ENCODE peak calls at places on chromosomes 11 and 22, in six cellular contexts. U, Q, R, A, S and J are unnamed samples.
A peak's percentile ranks its signal among the peaks of the same experiment; 100 is the strongest.

GRCh38 chr11:121499405-121499804 is 46.6 kb upstream of the SORL1-AS1 start:
- DNase-seq in A (no peak), R (no peak), S (no peak), U (no peak), Q (no peak), J (no peak)

GRCh38 chr22:50641696-50642607 is 14.0 kb upstream of the ARSA start:
- DNase-seq in S (no peak), Q (no peak), A (no peak), R (peak; percentile 48), U (peak; percentile 19), J (peak; percentile 60)

GRCh38 chr11:128848815-128849455 is 18.2 kb downstream of the KCNJ1 start:
- DNase-seq in R (no peak), U (peak; percentile 69), Q (no peak), S (no peak), A (no peak), J (no peak)

GRCh38 chr22:19984201-19984753 is 32.3 kb downstream of the ARVCF start:
- DNase-seq in A (no peak), R (no peak), Q (peak; percentile 59), S (peak; percentile 64), U (no peak), J (no peak)

GRCh38 chr11:78255919-78256318 is 67.2 kb downstream of the USP35 start:
- DNase-seq in U (no peak), R (no peak), A (no peak), S (no peak), Q (no peak), J (no peak)

GRCh38 chr22:29451863-29452262 is 13.5 kb downstream of the RFPL1 start:
- DNase-seq in S (no peak), R (no peak), A (no peak), Q (no peak), U (no peak), J (no peak)

GRCh38 chr22:44782286-44782830 is 30.0 kb downstream of the ARHGAP8 start:
- DNase-seq in U (no peak), S (no peak), Q (no peak), A (no peak), R (no peak), J (no peak)

GRCh38 chr11:78737891-78738290 is 163.2 kb upstream of the NARS2 start:
- DNase-seq in S (no peak), A (no peak), U (no peak), R (no peak), Q (no peak), J (no peak)

GRCh38 chr22:37121887-37122591 is 12.5 kb upstream of the TMPRSS6 start:
- DNase-seq in U (no peak), A (no peak), Q (no peak), R (no peak), S (no peak), J (no peak)

GRCh38 chr11:128029219-128029722 is 558.1 kb downstream of the ETS1 start:
- DNase-seq in U (no peak), S (no peak), A (no peak), R (no peak), Q (no peak), J (no peak)

GRCh38 chr22:37353839-37354238 is 71.5 kb downstream of the CYTH4 start:
- DNase-seq in S (no peak), A (no peak), Q (no peak), R (no peak), U (no peak), J (no peak)

GRCh38 chr11:1153951-1154487 is 3.7 kb upstream of the MUC5AC start:
- DNase-seq in S (peak; percentile 96), U (peak; percentile 52), A (peak; percentile 7), R (no peak), Q (no peak), J (no peak)

GRCh38 chr11:121054266-121054665 is 30.4 kb downstream of the TBCEL start:
- DNase-seq in A (no peak), R (no peak), S (no peak), U (no peak), Q (no peak), J (no peak)

GRCh38 chr11:100498780-100499179 is 188.3 kb upstream of the ARHGAP42 start:
- DNase-seq in S (no peak), Q (no peak), R (no peak), U (no peak), A (no peak), J (no peak)

GRCh38 chr22:25698461-25698860 is 43.5 kb upstream of the MYO18B start:
- DNase-seq in A (no peak), U (no peak), R (no peak), S (no peak), Q (no peak), J (no peak)

GRCh38 chr11:10625982-10626311 is 57.5 kb upstream of the LYVE1 start:
- DNase-seq in R (peak; percentile 25), U (no peak), Q (no peak), A (no peak), S (no peak), J (no peak)

GRCh38 chr22:41488076-41488475 is 19.2 kb downstream of the ACO2 start:
- DNase-seq in R (no peak), U (no peak), A (no peak), S (no peak), Q (no peak), J (no peak)

GRCh38 chr11:119589011-119589410 is 140.0 kb downstream of the NECTIN1 start:
- DNase-seq in A (no peak), U (no peak), R (peak; percentile 42), S (no peak), Q (no peak), J (peak; percentile 56)

GRCh38 chr11:33946930-33947329 is 55.1 kb upstream of the LMO2 start:
- DNase-seq in A (no peak), U (no peak), Q (no peak), R (no peak), S (no peak), J (no peak)

GRCh38 chr11:67436459-67437081 is 912 bp downstream of the PTPRCAP start:
- DNase-seq in S (no peak), R (no peak), U (peak; percentile 96), A (no peak), Q (peak; percentile 55), J (no peak)

GRCh38 chr11:44950625-44951472 is at the start of gene TP53I11:
- DNase-seq in A (no peak), S (no peak), Q (peak; percentile 81), U (peak; percentile 92), R (peak; percentile 57), J (peak; percentile 80)

GRCh38 chr22:35524966-35525686 is 15.5 kb upstream of the RASD2 start:
- DNase-seq in U (no peak), R (peak; percentile 65), A (no peak), Q (peak; percentile 54), S (no peak), J (no peak)

GRCh38 chr11:78453140-78453935 is 35.7 kb upstream of the GAB2 start:
- DNase-seq in R (no peak), S (no peak), A (no peak), Q (no peak), U (no peak), J (no peak)

GRCh38 chr11:133078591-133079179 is 453.6 kb downstream of the OPCML start:
- DNase-seq in A (no peak), S (no peak), R (peak; percentile 73), U (peak; percentile 70), Q (no peak), J (peak; percentile 60)

GRCh38 chr11:72085836-72086475 is 5.3 kb downstream of the LRRC51 start:
- DNase-seq in R (no peak), S (no peak), A (no peak), U (no peak), Q (no peak), J (no peak)

GRCh38 chr22:25448435-25449051 is 115.9 kb upstream of the GRK3 start:
- DNase-seq in U (peak; percentile 25), R (no peak), Q (no peak), S (no peak), A (no peak), J (no peak)